ENCODE peak calls at places on chromosomes 4 and X, in eight cellular contexts. Z, S, L, R, M, O, T and G are unnamed samples.

GRCh38 chr4:80452768-80453167 is 117.2 kb downstream of the CFAP299 start:
- DNase-seq in Z (no peak), S (no peak), L (no peak), R (no peak), M (no peak), O (no peak), T (no peak), G (no peak)

GRCh38 chrX:74450803-74451449 is 29.6 kb downstream of the SLC16A2 start:
- DNase-seq in Z (no peak), S (no peak), L (no peak), R (no peak), M (peak; percentile 90), O (peak; percentile 96), T (peak; percentile 95), G (no peak)

GRCh38 chr4:109472343-109472761 is 38.7 kb downstream of the SEC24B start:
- DNase-seq in Z (peak; percentile 21), S (no peak), L (no peak), R (no peak), M (peak; percentile 91), O (peak; percentile 88), T (peak; percentile 88), G (peak; percentile 77)

GRCh38 chr4:130306566-130306965 is 1210.6 kb downstream of the C4orf33 start:
- DNase-seq in Z (no peak), S (peak; percentile 38), L (no peak), R (no peak), M (no peak), O (no peak), T (no peak), G (no peak)

GRCh38 chr4:102022343-102022742 is 231.8 kb downstream of the BANK1 start:
- DNase-seq in Z (peak; percentile 69), S (no peak), L (no peak), R (no peak), M (no peak), O (no peak), T (no peak), G (no peak)

GRCh38 chrX:18701621-18702361 is 5.7 kb upstream of the PPEF1 start:
- DNase-seq in Z (peak; percentile 78), S (no peak), L (peak; percentile 4), R (no peak), M (no peak), O (peak; percentile 33), T (peak; percentile 18), G (no peak)

GRCh38 chr4:162115323-162115722 is 48.5 kb downstream of the FSTL5 start:
- DNase-seq in Z (no peak), S (no peak), L (no peak), R (no peak), M (no peak), O (no peak), T (no peak), G (no peak)

GRCh38 chr4:1451106-1451751 is 45.0 kb upstream of the NKX1-1 start:
- DNase-seq in Z (no peak), S (no peak), L (no peak), R (no peak), M (no peak), O (no peak), T (no peak), G (no peak)

GRCh38 chr4:40199999-40200880 is 3.4 kb downstream of the RHOH start:
- DNase-seq in Z (no peak), S (no peak), L (no peak), R (peak; percentile 83), M (peak; percentile 75), O (peak; percentile 52), T (peak; percentile 41), G (no peak)

GRCh38 chrX:54043696-54044125 is 562 bp downstream of the PHF8 start:
- DNase-seq in Z (no peak), S (peak; percentile 77), L (no peak), R (peak; percentile 52), M (peak; percentile 38), O (peak; percentile 30), T (peak; percentile 3), G (no peak)

GRCh38 chr4:184648220-184649025 is 824 bp downstream of the CASP3 start:
- DNase-seq in Z (peak; percentile 59), S (peak; percentile 69), L (peak; percentile 34), R (peak; percentile 72), M (peak; percentile 55), O (peak; percentile 61), T (peak; percentile 56), G (peak; percentile 50)

GRCh38 chr4:10212400-10212799 is 95.8 kb upstream of the WDR1 start:
- DNase-seq in Z (no peak), S (no peak), L (no peak), R (no peak), M (peak; percentile 67), O (no peak), T (no peak), G (no peak)

GRCh38 chr4:11428701-11429571 is at the start of gene HS3ST1:
- DNase-seq in Z (peak; percentile 75), S (peak; percentile 89), L (no peak), R (no peak), M (peak; percentile 96), O (peak; percentile 63), T (peak; percentile 45), G (peak; percentile 87)

GRCh38 chr4:19924761-19925160 is 326.9 kb upstream of the SLIT2 start:
- DNase-seq in Z (peak; percentile 51), S (no peak), L (no peak), R (no peak), M (no peak), O (peak; percentile 25), T (peak; percentile 9), G (no peak)

GRCh38 chrX:72097081-72097480 is 34.6 kb downstream of the RTL5 start:
- DNase-seq in Z (no peak), S (no peak), L (no peak), R (no peak), M (no peak), O (no peak), T (no peak), G (no peak)

GRCh38 chrX:72095370-72095769 is 36.3 kb downstream of the RTL5 start:
- DNase-seq in Z (peak; percentile 66), S (no peak), L (no peak), R (no peak), M (no peak), O (no peak), T (no peak), G (no peak)

GRCh38 chrX:72100824-72101351 is 30.8 kb downstream of the RTL5 start:
- DNase-seq in Z (no peak), S (no peak), L (no peak), R (no peak), M (no peak), O (no peak), T (no peak), G (no peak)

GRCh38 chrX:72100051-72100755 is 31.5 kb downstream of the RTL5 start:
- DNase-seq in Z (no peak), S (no peak), L (no peak), R (no peak), M (no peak), O (no peak), T (no peak), G (no peak)

GRCh38 chrX:72094894-72095293 is 36.8 kb downstream of the RTL5 start:
- DNase-seq in Z (peak; percentile 90), S (peak; percentile 21), L (no peak), R (no peak), M (no peak), O (peak; percentile 23), T (peak; percentile 18), G (no peak)
- H3K27ac ChIP-seq in Z (peak overlapping the region; percentile 78), S (no peak overlapping the region), L (no peak overlapping the region), R (no peak overlapping the region), M (no peak overlapping the region), O (no peak overlapping the region), T (no peak overlapping the region), G (no peak overlapping the region)

DNA sequence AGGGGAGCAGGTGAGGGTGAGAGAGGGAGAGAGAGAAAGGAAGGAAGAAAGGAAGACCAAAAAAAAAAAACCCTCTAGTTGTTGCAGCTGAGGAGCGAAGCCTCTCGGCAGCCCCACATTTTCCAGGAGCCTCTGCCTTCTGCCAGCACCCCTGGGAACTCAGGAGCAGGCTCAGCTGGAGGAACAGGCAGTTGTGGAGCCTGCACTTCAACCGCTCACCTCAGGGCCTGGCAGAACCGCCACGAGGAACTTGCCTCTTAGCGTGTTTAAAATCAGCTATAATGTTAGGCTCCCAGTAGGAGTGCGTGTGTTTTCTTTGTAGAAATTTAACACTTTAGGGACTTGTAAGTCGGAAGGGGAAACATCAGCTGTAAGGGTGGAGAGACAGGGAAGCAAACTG is 65.7 kb downstream of the SEL1L3 start:
- DNase-seq in Z (no peak), S (no peak), L (no peak), R (no peak), M (no peak), O (no peak), T (no peak), G (no peak)
- H2AFZ ChIP-seq in Z (no peak overlapping the region), S (no peak overlapping the region), L (no peak overlapping the region), R (no peak overlapping the region), M (no peak overlapping the region), O (no peak overlapping the region), T (no peak overlapping the region), G (no peak overlapping the region)

GRCh38 chr4:156946508-156947197 is 24.9 kb downstream of the PDGFC start:
- DNase-seq in Z (peak; percentile 89), S (no peak), L (no peak), R (no peak), M (peak; percentile 98), O (peak; percentile 99), T (peak; percentile 99), G (no peak)
- H3K27ac ChIP-seq in Z (peak overlapping the region; percentile 84), S (no peak overlapping the region), L (no peak overlapping the region), R (no peak overlapping the region), M (peak overlapping the region; percentile 98), O (peak overlapping the region; percentile 79), T (peak overlapping the region; percentile 94), G (no peak overlapping the region)

GRCh38 chr4:24010573-24010972 is 120.7 kb upstream of the PPARGC1A start:
- DNase-seq in Z (no peak), S (no peak), L (no peak), R (no peak), M (no peak), O (no peak), T (no peak), G (no peak)

GRCh38 chr4:24003926-24004325 is 114.1 kb upstream of the PPARGC1A start:
- DNase-seq in Z (no peak), S (no peak), L (no peak), R (no peak), M (no peak), O (peak; percentile 41), T (peak; percentile 35), G (no peak)

GRCh38 chr4:24010994-24011393 is 121.1 kb upstream of the PPARGC1A start:
- DNase-seq in Z (no peak), S (no peak), L (no peak), R (no peak), M (no peak), O (no peak), T (no peak), G (no peak)

GRCh38 chr4:24006269-24006668 is 116.4 kb upstream of the PPARGC1A start:
- DNase-seq in Z (no peak), S (no peak), L (no peak), R (no peak), M (no peak), O (no peak), T (no peak), G (no peak)

DNA sequence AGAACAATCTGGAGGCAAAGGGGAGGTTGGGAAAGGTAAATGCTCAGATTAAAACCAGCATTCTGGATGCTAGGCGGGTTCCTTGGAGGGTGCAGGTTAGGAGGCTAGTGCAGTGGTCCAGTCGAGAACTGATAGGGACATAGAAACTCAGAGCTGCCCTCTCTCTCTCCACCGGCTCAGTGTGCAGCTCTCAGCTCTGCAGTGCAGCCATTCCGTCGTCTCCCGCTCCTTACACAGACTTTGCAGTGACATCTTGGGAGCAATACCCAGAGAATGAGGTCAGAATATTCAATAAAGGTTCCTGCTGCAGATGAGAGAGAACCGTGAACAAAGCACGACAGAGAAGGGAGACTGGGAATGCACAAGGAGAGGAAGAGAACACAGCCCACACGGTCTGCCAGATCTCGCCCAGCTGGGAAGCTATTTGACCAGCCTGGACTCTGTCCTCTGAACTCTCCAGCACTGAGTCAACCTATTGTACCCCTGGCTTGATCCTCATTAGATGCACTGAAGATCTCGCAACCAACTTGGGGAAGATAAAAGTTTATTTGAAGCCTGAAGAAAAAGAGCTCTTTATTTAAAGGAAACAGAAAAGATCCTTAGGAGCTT is 118.0 kb upstream of the PPARGC1A start:
- DNase-seq in Z (no peak), S (no peak), L (peak; percentile 24), R (no peak), M (no peak), O (no peak), T (no peak), G (no peak)
- H2AFZ ChIP-seq in Z (no peak overlapping the region), S (no peak overlapping the region), L (peak overlapping the region; percentile 85), R (no peak overlapping the region), M (no peak overlapping the region), O (no peak overlapping the region), T (peak overlapping the region; percentile 27), G (no peak overlapping the region)